ENCODE peak calls at places on chromosomes 5 and 9, in ten cellular contexts. V, I, F, H, L, S, W, D, G and Z are unnamed samples.

GRCh38 chr9:117204971-117205370 is 209.9 kb downstream of the ASTN2 start:
- DNase-seq in V (no peak), I (no peak), F (peak), H (no peak), L (no peak), S (no peak), W (no peak), D (no peak), G (no peak), Z (no peak)

GRCh38 chr5:9047932-9048331 is 497.9 kb downstream of the SEMA5A start:
- DNase-seq in V (no peak), I (no peak), F (peak), H (no peak), L (no peak), S (no peak), W (no peak), D (no peak), G (no peak), Z (no peak)

GRCh38 chr5:84255318-84255717 is 129.4 kb downstream of the EDIL3 start:
- DNase-seq in V (no peak), I (peak), F (no peak), H (peak), L (no peak), S (no peak), W (no peak), D (no peak), G (no peak), Z (no peak)

GRCh38 chr5:141811287-141812155 is 66.7 kb downstream of the PCDH1 start:
- DNase-seq in V (peak), I (no peak), F (no peak), H (no peak), L (no peak), S (no peak), W (no peak), D (no peak), G (no peak), Z (no peak)

GRCh38 chr9:136558373-136558772 is 12.5 kb upstream of the NOTCH1 start:
- DNase-seq in V (no peak), I (no peak), F (no peak), H (no peak), L (no peak), S (no peak), W (no peak), D (no peak), G (no peak), Z (no peak)

GRCh38 chr9:133347515-133347984 is 381 bp downstream of the MED22 start:
- DNase-seq in V (peak), I (no peak), F (no peak), H (peak), L (no peak), S (peak), W (no peak), D (no peak), G (peak), Z (peak)

GRCh38 chr9:123456011-123456410 is 100.0 kb downstream of the CRB2 start:
- DNase-seq in V (no peak), I (no peak), F (no peak), H (no peak), L (no peak), S (no peak), W (no peak), D (peak), G (no peak), Z (no peak)

GRCh38 chr5:95081500-95082355 is 203.2 kb downstream of the MCTP1 start:
- DNase-seq in V (no peak), I (no peak), F (no peak), H (peak), L (peak), S (peak), W (peak), D (peak), G (no peak), Z (peak)

GRCh38 chr5:95712347-95712958 is 18.7 kb upstream of the RHOBTB3 start:
- DNase-seq in V (no peak), I (peak), F (no peak), H (peak), L (no peak), S (no peak), W (no peak), D (no peak), G (peak), Z (no peak)

GRCh38 chr5:84292788-84293653 is 91.7 kb downstream of the EDIL3 start:
- DNase-seq in V (no peak), I (no peak), F (no peak), H (no peak), L (no peak), S (no peak), W (no peak), D (no peak), G (no peak), Z (no peak)

GRCh38 chr5:168317521-168318147 is 26.2 kb downstream of the WWC1 start:
- DNase-seq in V (no peak), I (peak), F (no peak), H (peak), L (no peak), S (no peak), W (peak), D (no peak), G (peak), Z (no peak)

GRCh38 chr5:160743027-160743426 is 109.0 kb downstream of the ATP10B start:
- DNase-seq in V (no peak), I (no peak), F (no peak), H (no peak), L (no peak), S (no peak), W (no peak), D (no peak), G (no peak), Z (no peak)

GRCh38 chr9:70412678-70413426 is 1.6 kb downstream of the KLF9 start:
- DNase-seq in V (peak), I (no peak), F (peak), H (peak), L (peak), S (peak), W (peak), D (peak), G (peak), Z (peak)

GRCh38 chr5:171299851-171300250 is 9.2 kb upstream of the TLX3 start:
- DNase-seq in V (no peak), I (no peak), F (no peak), H (no peak), L (no peak), S (no peak), W (no peak), D (no peak), G (no peak), Z (no peak)

GRCh38 chr9:120830865-120831264 is 11.9 kb downstream of the PSMD5 start:
- DNase-seq in V (no peak), I (no peak), F (no peak), H (no peak), L (no peak), S (no peak), W (no peak), D (no peak), G (no peak), Z (no peak)

GRCh38 chr9:114096041-114096511 is 3.0 kb downstream of the KIF12 start:
- DNase-seq in V (no peak), I (no peak), F (no peak), H (no peak), L (no peak), S (no peak), W (no peak), D (peak), G (no peak), Z (no peak)

GRCh38 chr5:59562756-59563389 is 330.7 kb downstream of the PDE4D start:
- DNase-seq in V (no peak), I (no peak), F (no peak), H (peak), L (no peak), S (no peak), W (peak), D (no peak), G (no peak), Z (no peak)

GRCh38 chr5:111743993-111744392 is 13.0 kb downstream of the NREP start:
- DNase-seq in V (no peak), I (no peak), F (no peak), H (no peak), L (no peak), S (no peak), W (no peak), D (no peak), G (no peak), Z (no peak)

GRCh38 chr9:100099722-100100042 is 639 bp downstream of the INVS start:
- DNase-seq in V (no peak), I (peak), F (no peak), H (no peak), L (no peak), S (peak), W (no peak), D (peak), G (peak), Z (no peak)

GRCh38 chr9:100096378-100096916 is 2.4 kb downstream of the ERP44 start:
- DNase-seq in V (no peak), I (no peak), F (no peak), H (no peak), L (no peak), S (no peak), W (no peak), D (no peak), G (no peak), Z (no peak)

GRCh38 chr9:100100268-100100667 is 1.2 kb downstream of the INVS start:
- DNase-seq in V (no peak), I (no peak), F (no peak), H (no peak), L (no peak), S (no peak), W (no peak), D (no peak), G (no peak), Z (no peak)

GRCh38 chr9:100098887-100099721 is at the start of the genes ERP44 and INVS:
- DNase-seq in V (peak), I (peak), F (peak), H (peak), L (peak), S (peak), W (peak), D (peak), G (peak), Z (peak)

DNA sequence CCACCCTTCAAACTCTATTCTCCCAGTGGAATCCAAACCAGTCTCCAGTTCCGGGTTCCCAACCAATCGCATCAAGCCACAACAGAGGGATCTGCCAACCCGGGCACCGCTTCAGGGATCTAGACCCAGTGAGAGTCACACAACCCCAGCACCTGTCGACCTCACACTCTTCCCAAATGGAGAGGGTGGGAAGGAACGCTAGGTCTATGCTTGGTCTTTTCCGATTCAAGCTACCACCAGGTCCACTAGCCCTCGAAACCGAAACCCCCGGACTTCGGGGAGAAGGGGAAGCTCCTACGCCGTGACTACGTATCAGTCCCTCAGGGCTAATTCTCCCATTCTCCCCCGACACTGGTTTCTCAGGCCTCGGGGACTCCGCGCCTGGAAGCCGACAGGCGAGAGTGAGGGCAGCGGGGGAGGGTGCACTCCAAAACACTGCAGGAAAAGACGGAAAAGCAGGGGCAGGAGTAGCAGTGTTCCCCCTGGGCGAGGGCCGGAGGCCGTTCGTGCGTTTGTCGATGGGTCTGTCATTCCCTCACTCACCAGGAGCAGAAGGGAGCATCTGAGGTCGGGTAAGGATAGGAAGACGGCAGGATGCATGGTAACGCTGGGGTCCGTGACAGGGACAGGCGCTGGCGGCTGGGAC is 436 bp downstream of the ERP44 start:
- DNase-seq in V (peak), I (peak), F (no peak), H (peak), L (peak), S (peak), W (peak), D (peak), G (peak), Z (peak)
- TF ChIP-seq CTCF in V (no peak), I (no peak), F (no peak), H (no peak), L (no peak), S (no peak), W (no peak), D (no peak), G (no peak), Z (no peak)

GRCh38 chr5:169583424-169584215 is at the start of gene SPDL1:
- DNase-seq in V (peak), I (peak), F (peak), H (peak), L (peak), S (peak), W (peak), D (peak), G (peak), Z (peak)
- TF ChIP-seq POLR2A in V (no peak), I (peak), F (no peak), H (peak), L (peak), S (peak), W (no peak), D (no peak), G (peak), Z (no peak)

DNA sequence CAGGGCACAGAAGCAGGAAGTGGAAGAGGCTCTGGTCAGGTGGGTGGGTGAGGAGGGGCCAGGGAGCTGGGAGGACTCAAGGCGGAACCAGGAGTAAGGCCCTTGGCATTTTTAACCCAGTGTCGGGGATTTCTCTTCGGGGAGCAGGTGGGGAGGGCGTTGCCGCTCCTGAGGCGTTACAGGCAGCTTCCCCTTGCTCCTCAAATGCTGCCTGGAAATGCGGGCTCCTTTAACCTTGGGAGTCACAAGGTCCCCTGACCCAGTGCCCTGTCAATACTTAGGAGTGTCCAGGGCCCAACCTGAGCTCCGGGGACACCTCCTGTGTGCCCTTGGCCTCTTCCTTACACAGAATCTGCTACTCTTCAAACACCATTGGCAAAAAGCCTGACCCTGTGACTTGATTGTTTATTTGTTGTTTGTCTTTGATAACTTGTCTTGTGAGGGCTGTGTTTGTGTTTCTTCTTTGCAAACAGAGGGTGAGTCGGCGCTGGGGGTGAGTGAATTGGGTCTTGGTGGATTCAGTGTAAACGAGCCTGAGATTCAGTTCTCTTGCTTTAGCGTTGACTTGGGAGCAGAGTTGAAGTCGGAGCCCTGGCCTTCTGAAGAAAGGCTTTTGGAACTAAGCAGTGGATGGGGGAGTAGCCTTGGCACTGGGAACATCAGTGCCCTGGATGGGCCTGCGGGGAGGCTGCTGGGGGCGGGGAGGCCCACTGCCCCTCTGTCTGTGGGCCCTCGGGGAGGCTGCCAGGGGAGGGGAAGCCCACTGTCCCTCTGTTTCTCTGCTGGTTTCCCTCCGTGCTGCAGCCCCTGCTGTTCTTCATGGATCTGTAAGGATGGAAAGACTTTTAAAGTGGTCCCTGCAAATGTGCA is 300.7 kb upstream of the IRX4 start:
- DNase-seq in V (no peak), I (no peak), F (no peak), H (no peak), L (no peak), S (no peak), W (no peak), D (no peak), G (no peak), Z (no peak)
- H3K4me3 ChIP-seq in V (no peak), I (no peak), F (no peak), H (no peak), L (no peak), S (no peak), W (no peak), D (no peak), G (no peak), Z (no peak)

DNA sequence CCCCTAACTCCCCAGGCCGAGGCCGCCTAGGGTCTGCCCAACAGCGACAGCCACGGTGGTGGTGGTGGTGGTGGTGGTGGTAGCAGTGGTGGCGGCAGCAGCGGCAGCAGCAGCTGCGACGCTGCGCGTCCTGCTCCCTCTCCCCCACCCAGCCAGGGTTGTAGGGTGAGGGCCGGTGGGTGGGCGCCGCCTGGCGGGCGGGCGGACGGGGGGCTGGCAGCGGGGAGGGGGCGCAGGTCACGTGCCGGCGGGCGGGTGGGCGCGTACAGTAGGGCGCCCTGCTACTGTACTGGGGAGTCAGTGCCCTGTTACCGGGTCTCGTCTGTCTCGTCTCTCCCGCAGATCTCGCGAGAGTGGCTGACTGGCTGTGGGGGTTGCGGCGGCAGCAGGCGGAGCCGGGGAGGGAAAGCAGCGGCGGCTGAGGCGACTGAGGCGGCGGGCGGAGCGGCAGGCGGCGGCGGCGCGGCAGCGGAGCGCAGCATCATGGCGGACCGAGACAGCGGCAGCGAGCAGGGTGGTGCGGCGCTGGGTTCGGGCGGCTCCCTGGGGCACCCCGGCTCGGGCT is at the start of gene PURA:
- DNase-seq in V (peak), I (peak), F (peak), H (peak), L (peak), S (peak), W (peak), D (peak), G (peak), Z (peak)
- TF ChIP-seq CTCF in V (no peak), I (no peak), F (peak), H (peak), L (no peak), S (peak), W (no peak), D (no peak), G (peak), Z (no peak)

GRCh38 chr5:176874198-176874780 is 24.9 kb downstream of the HK3 start:
- DNase-seq in V (no peak), I (no peak), F (no peak), H (no peak), L (no peak), S (no peak), W (no peak), D (no peak), G (no peak), Z (no peak)

GRCh38 chr5:176876506-176877431 is 22.4 kb downstream of the HK3 start:
- DNase-seq in V (no peak), I (no peak), F (no peak), H (no peak), L (no peak), S (no peak), W (no peak), D (no peak), G (no peak), Z (no peak)

GRCh38 chr5:176873541-176874172 is 25.5 kb downstream of the HK3 start:
- DNase-seq in V (no peak), I (no peak), F (no peak), H (no peak), L (no peak), S (no peak), W (no peak), D (no peak), G (no peak), Z (no peak)

GRCh38 chr5:176875783-176876505 is 23.2 kb downstream of the HK3 start:
- DNase-seq in V (no peak), I (no peak), F (no peak), H (no peak), L (no peak), S (no peak), W (no peak), D (no peak), G (no peak), Z (no peak)

DNA sequence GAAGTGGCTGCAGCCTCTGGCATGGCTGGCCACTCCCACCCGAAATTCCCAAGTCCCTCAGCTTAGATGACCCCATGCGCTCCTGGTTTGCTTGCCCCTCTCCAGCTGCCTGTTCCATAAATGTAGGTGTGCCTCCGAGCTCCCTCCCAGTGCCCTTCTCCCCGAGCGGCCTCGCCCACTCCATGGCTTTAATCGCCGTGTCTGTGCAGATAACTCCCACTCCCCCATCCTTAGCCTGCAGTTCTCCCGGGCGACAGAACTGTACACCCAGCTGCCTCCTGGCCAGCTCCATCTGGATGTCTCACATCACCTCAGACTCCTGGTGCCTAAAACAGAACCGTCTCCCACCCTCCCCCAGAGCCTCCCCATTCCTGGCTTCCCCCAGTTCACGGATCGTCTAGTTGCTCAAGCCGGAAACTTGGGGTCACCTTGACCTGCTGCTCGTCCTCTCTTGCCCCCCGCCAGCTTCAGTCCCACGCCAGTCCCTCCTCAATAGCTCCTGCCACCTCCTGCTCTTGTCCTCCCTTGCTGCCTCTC is 24.1 kb downstream of the HK3 start:
- DNase-seq in V (no peak), I (no peak), F (no peak), H (no peak), L (no peak), S (no peak), W (no peak), D (no peak), G (no peak), Z (no peak)
- TF ChIP-seq POLR2A in V (no peak), I (no peak), F (no peak), H (no peak), L (no peak), S (no peak), W (no peak), D (no peak), G (no peak), Z (no peak)

GRCh38 chr9:21800931-21801682 is 1.3 kb upstream of the MTAP start:
- DNase-seq in V (no peak), I (no peak), F (no peak), H (no peak), L (no peak), S (no peak), W (no peak), D (no peak), G (no peak), Z (no peak)
- H3K4me3 ChIP-seq in V (peak), I (peak), F (peak), H (peak), L (peak), S (peak), W (peak), D (peak), G (peak), Z (no peak)

GRCh38 chr5:132136906-132137305 is 63.3 kb downstream of the CSF2 start:
- DNase-seq in V (no peak), I (no peak), F (no peak), H (no peak), L (no peak), S (no peak), W (no peak), D (no peak), G (no peak), Z (no peak)

GRCh38 chr5:132138260-132138659 is 64.7 kb downstream of the CSF2 start:
- DNase-seq in V (no peak), I (no peak), F (no peak), H (no peak), L (no peak), S (no peak), W (no peak), D (no peak), G (no peak), Z (no peak)

GRCh38 chr5:132132138-132132537 is 58.5 kb downstream of the CSF2 start:
- DNase-seq in V (no peak), I (no peak), F (no peak), H (no peak), L (no peak), S (no peak), W (no peak), D (no peak), G (no peak), Z (no peak)

GRCh38 chr5:132130918-132131715 is 57.5 kb downstream of the CSF2 start:
- DNase-seq in V (no peak), I (no peak), F (no peak), H (no peak), L (no peak), S (no peak), W (no peak), D (no peak), G (no peak), Z (no peak)

GRCh38 chr5:132134384-132134783 is 60.8 kb downstream of the CSF2 start:
- DNase-seq in V (no peak), I (peak), F (no peak), H (peak), L (no peak), S (no peak), W (no peak), D (no peak), G (no peak), Z (no peak)
- TF ChIP-seq CTCF in V (no peak), I (peak), F (no peak), H (peak), L (no peak), S (no peak), W (no peak), D (no peak), G (no peak), Z (no peak)